ENCODE peak calls at places on chromosomes 13 and 19, in ten cellular contexts. G is left ventricle myocardium inferior, D is heart right ventricle, W is esophagus muscularis mucosa, F is pancreas, X is right lobe of liver, A is neural progenitor cell, N is uterus, K is GM23338, S is fibroblast of lung. Z is an unnamed sample. For H3K27me3, the result is how much of the 10 kb centered on the place peaks cover.

GRCh38 chr13:75178436-75178835 is 303.5 kb downstream of the TBC1D4 start:
- DNase-seq in K (no peak), X (no peak), S (no peak), G (no peak), A (no peak), F (no peak), N (no peak), W (no peak), D (no peak), Z (no peak)

GRCh38 chr19:13163609-13164364 is 13.6 kb downstream of the IER2 start:
- DNase-seq in K (peak), A (peak), W (peak), F (peak), G (peak), X (peak), N (peak), S (peak), D (peak), Z (peak)

GRCh38 chr19:15556634-15557181 is 48.4 kb downstream of the CYP4F22 start:
- DNase-seq in N (no peak), W (no peak), D (no peak), K (no peak), F (no peak), G (no peak), X (no peak), S (no peak), A (no peak), Z (no peak)

GRCh38 chr13:49304763-49305695 is 57.3 kb downstream of the CDADC1 start:
- DNase-seq in A (no peak), X (no peak), W (no peak), K (no peak), D (no peak), N (no peak), S (no peak), G (no peak), F (no peak), Z (no peak)

GRCh38 chr13:99217461-99218101 is 16.9 kb downstream of the UBAC2 start:
- DNase-seq in K (no peak), W (peak), D (no peak), F (no peak), G (no peak), N (no peak), S (no peak), A (no peak), X (no peak), Z (no peak)

GRCh38 chr13:99353836-99354235 is 46.6 kb upstream of the GPR183 start:
- DNase-seq in S (peak), F (no peak), W (peak), X (no peak), N (no peak), K (no peak), G (no peak), A (no peak), D (no peak), Z (no peak)

GRCh38 chr19:46963093-46963734 is 56.4 kb upstream of the NPAS1 start:
- DNase-seq in K (no peak), D (no peak), A (no peak), G (no peak), X (no peak), W (no peak), F (no peak), N (no peak), S (peak), Z (no peak)

GRCh38 chr13:91351980-91352379 is 4.5 kb downstream of the MIR17HG start:
- DNase-seq in K (no peak), S (no peak), F (no peak), X (no peak), N (no peak), A (peak), W (no peak), D (no peak), G (no peak), Z (no peak)

GRCh38 chr19:2551172-2551863 is 75.4 kb downstream of the GADD45B start:
- DNase-seq in D (no peak), G (no peak), K (no peak), F (no peak), N (no peak), X (no peak), W (no peak), S (no peak), A (no peak), Z (no peak)

GRCh38 chr13:40247845-40248244 is 418.6 kb downstream of the FOXO1 start:
- DNase-seq in F (no peak), A (no peak), S (peak), K (no peak), X (no peak), G (no peak), D (no peak), N (no peak), W (no peak), Z (no peak)

GRCh38 chr19:47471733-47472457 is at the start of gene SLC8A2:
- DNase-seq in K (peak), F (peak), S (peak), A (peak), W (no peak), D (peak), N (peak), X (no peak), G (peak), Z (no peak)

GRCh38 chr13:33787051-33787591 is 30.8 kb upstream of the RFC3 start:
- DNase-seq in W (no peak), S (no peak), G (no peak), A (no peak), N (no peak), F (no peak), K (no peak), X (no peak), D (no peak), Z (no peak)

GRCh38 chr19:54955356-54955755 is 8.0 kb upstream of the NLRP7 start:
- DNase-seq in F (no peak), X (no peak), G (no peak), N (no peak), A (no peak), W (no peak), S (peak), D (no peak), K (no peak), Z (no peak)

GRCh38 chr13:42041017-42041683 is 7.3 kb upstream of the DGKH start:
- DNase-seq in F (no peak), N (peak), A (peak), K (peak), X (peak), D (peak), S (peak), G (peak), W (no peak), Z (peak)

GRCh38 chr19:19657397-19657783 is 6.1 kb downstream of the ATP13A1 start:
- DNase-seq in F (no peak), N (no peak), D (no peak), S (peak), K (no peak), W (no peak), A (no peak), G (no peak), X (no peak), Z (no peak)

GRCh38 chr13:111929036-111929616 is 137.8 kb upstream of the SOX1 start:
- DNase-seq in G (no peak), S (no peak), K (no peak), F (no peak), D (no peak), A (no peak), N (no peak), X (no peak), W (no peak), Z (no peak)

GRCh38 chr19:5968431-5969373 is 9.2 kb downstream of the RANBP3 start:
- DNase-seq in A (no peak), F (peak), D (no peak), G (no peak), K (peak), X (no peak), S (peak), N (no peak), W (no peak), Z (peak)

GRCh38 chr13:111179908-111180756 is 65.0 kb downstream of the ARHGEF7 start:
- DNase-seq in N (no peak), G (no peak), D (no peak), F (no peak), W (no peak), A (no peak), K (no peak), S (peak), X (no peak), Z (no peak)

GRCh38 chr13:41040584-41041334 is 20.6 kb upstream of the WBP4 start:
- DNase-seq in D (no peak), X (no peak), F (no peak), A (no peak), W (no peak), K (no peak), N (no peak), G (no peak), S (peak), Z (no peak)

GRCh38 chr19:369876-370275 is 25.3 kb upstream of the MIER2 start:
- DNase-seq in K (no peak), D (no peak), G (no peak), S (no peak), W (no peak), X (no peak), F (no peak), N (no peak), A (no peak), Z (no peak)

GRCh38 chr19:56947206-56947605 is 106.7 kb upstream of the PEG3 start:
- DNase-seq in A (no peak), S (no peak), G (no peak), K (no peak), W (no peak), F (no peak), X (no peak), N (no peak), D (no peak), Z (no peak)

GRCh38 chr19:37998801-37999308 is 91.8 kb downstream of the SIPA1L3 start:
- DNase-seq in S (no peak), F (no peak), D (no peak), N (no peak), W (no peak), G (no peak), A (no peak), K (no peak), X (no peak), Z (no peak)

GRCh38 chr19:54390942-54391577 is 24.2 kb upstream of the TTYH1 start:
- DNase-seq in W (no peak), G (no peak), N (no peak), A (peak), F (peak), S (peak), X (no peak), D (peak), K (peak), Z (no peak)

GRCh38 chr19:51338563-51339312 is 3.2 kb downstream of the VSIG10L start:
- DNase-seq in G (peak), N (peak), F (peak), D (peak), K (peak), W (peak), S (peak), X (peak), A (peak), Z (peak)

GRCh38 chr13:45373116-45373606 is 32.2 kb upstream of the TPT1 start:
- DNase-seq in X (no peak), F (no peak), G (no peak), A (no peak), D (no peak), N (no peak), S (no peak), W (no peak), K (no peak), Z (no peak)

GRCh38 chr19:28504139-28504538 is 708.8 kb downstream of the UQCRFS1 start:
- DNase-seq in W (no peak), K (no peak), S (peak), X (no peak), F (no peak), G (no peak), D (no peak), N (no peak), A (no peak), Z (no peak)

GRCh38 chr19:36526581-36526980 is 1.5 kb downstream of the ZNF260 start:
- DNase-seq in N (no peak), F (no peak), G (no peak), A (no peak), W (no peak), K (no peak), D (no peak), X (no peak), S (peak), Z (no peak)

GRCh38 chr19:21568816-21569496 is 63.6 kb downstream of the ZNF429 start:
- DNase-seq in X (peak), G (peak), A (no peak), N (peak), S (peak), K (peak), W (peak), D (peak), F (peak), Z (peak)

DNA sequence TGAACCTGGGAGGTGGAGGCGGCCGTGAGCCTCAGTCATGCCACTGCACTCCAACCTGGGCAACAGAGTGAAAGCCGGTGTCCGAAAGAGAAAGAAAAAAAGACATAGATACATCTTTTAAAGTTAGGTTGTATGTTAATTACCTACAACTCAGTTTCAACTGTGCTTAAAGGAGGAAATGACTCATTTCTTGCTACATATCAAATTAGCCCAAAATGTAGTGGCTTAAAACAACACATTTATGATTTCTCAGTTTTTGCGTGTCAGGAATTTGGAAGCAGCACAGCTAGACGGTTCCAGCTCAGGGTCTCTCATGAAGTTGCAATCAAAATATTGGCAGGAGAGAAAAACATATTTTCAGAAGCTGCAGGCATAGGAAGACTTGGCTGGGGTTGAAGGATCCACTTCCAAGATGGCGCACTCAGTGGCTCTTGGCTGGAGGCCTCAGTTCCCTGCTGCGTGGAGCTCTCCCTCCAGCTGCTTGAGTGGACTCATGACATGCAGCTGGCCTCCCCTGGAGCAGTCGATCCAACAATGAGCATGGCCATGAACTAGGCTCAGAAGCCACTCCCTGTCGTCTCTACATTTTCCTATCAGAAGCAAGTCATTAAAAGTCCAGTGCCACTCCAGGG is 7.1 kb downstream of the LDLR start:
- DNase-seq in K (no peak), G (peak), D (peak), A (no peak), N (peak), S (peak), W (no peak), X (no peak), F (no peak), Z (no peak)
- H3K27me3 ChIP-seq in K (under half), G (under half), D (under half), A (under half), N (under half), S (under half), W (under half), X (under half), F (under half), Z (under half)

GRCh38 chr13:97953376-97953970 is at the start of gene IPO5:
- DNase-seq in F (no peak), N (no peak), D (no peak), G (no peak), S (peak), W (peak), X (no peak), A (no peak), K (no peak), Z (no peak)
- H3K4me3 ChIP-seq in F (no peak), N (no peak), D (no peak), G (no peak), S (no peak), W (no peak), X (no peak), A (no peak), K (no peak), Z (no peak)

GRCh38 chr13:25490236-25490635 is 118.5 kb downstream of the ATP8A2 start:
- DNase-seq in K (no peak), W (no peak), S (no peak), A (no peak), X (no peak), G (no peak), N (no peak), F (no peak), D (no peak), Z (no peak)

GRCh38 chr13:25493930-25494707 is 122.3 kb downstream of the ATP8A2 start:
- DNase-seq in X (no peak), N (no peak), A (peak), K (peak), W (peak), G (no peak), D (no peak), S (no peak), F (no peak), Z (no peak)

GRCh38 chr13:25489238-25489637 is 117.5 kb downstream of the ATP8A2 start:
- DNase-seq in A (peak), K (peak), N (no peak), F (no peak), D (no peak), G (no peak), S (peak), W (peak), X (no peak), Z (no peak)

DNA sequence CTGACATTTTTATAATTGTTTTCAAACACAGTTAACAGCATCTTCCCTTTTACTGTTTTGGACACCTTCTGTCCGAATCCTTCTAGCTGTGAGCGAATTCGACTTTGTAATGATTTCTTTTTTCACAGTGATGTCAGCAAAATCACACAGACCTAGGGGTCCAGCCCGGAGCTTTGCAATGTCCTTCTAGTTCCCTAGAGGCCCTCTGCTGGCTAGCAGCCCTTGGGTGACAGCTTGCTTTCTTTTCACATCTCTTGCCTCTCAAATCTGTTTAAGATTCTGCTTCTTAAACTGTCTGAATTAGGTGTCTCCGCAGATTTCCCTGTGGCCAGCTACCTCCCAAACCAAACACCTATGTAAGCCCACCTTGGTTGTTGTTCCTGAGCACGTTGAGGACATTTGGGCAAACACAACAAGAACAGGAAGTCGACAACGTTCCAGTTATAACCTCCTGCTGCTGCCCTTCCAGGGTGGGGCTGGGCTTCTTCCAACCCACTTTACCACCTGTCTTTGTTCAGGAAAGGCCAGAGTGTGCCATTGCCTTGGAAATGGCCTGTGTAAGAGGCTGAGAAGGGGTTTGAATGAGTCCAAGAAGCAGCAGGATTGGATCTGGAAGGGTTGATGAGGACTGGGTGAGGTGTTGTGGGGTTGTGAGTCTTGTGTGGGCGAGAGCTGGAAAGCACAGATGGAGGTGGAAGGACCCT is 123.1 kb downstream of the ATP8A2 start:
- DNase-seq in X (no peak), K (no peak), S (no peak), D (no peak), F (no peak), W (peak), A (no peak), G (no peak), N (no peak), Z (no peak)
- TF ChIP-seq CTCF in X (no peak), K (no peak), S (no peak), D (no peak), F (no peak), W (no peak), A (no peak), G (no peak), N (no peak), Z (no peak)

GRCh38 chr19:1451916-1452801 is 2.2 kb downstream of the APC2 start:
- DNase-seq in S (no peak), G (no peak), F (no peak), K (peak), D (no peak), X (no peak), A (peak), W (no peak), N (no peak), Z (no peak)

GRCh38 chr19:1453525-1454371 is 3.8 kb downstream of the APC2 start:
- DNase-seq in W (no peak), G (no peak), A (peak), K (peak), S (peak), X (no peak), N (peak), F (no peak), D (no peak), Z (no peak)

GRCh38 chr19:1455002-1455335 is 5.0 kb downstream of the APC2 start:
- DNase-seq in G (no peak), A (no peak), S (no peak), K (no peak), W (no peak), D (no peak), N (no peak), X (no peak), F (no peak), Z (no peak)

GRCh38 chr19:1450735-1451669 is 1.1 kb downstream of the APC2 start:
- DNase-seq in X (no peak), N (no peak), W (no peak), K (no peak), S (no peak), D (no peak), A (no peak), G (no peak), F (no peak), Z (no peak)

GRCh38 chr19:1452802-1453524 is 3.0 kb downstream of the APC2 start:
- DNase-seq in W (no peak), S (no peak), K (peak), X (no peak), D (no peak), F (no peak), A (no peak), G (no peak), N (no peak), Z (no peak)
- H3K27me3 ChIP-seq in W (half or more), S (half or more), K (under half), X (under half), D (half or more), F (under half), A (half or more), G (half or more), N (half or more), Z (half or more)

GRCh38 chr19:39507715-39508364 is 7.1 kb upstream of the SELENOV start:
- DNase-seq in D (no peak), F (no peak), W (no peak), S (no peak), X (no peak), N (no peak), G (no peak), K (no peak), A (peak), Z (no peak)
- H3K4me3 ChIP-seq in D (peak), F (peak), W (peak), S (peak), X (no peak), N (no peak), G (peak), K (peak), A (peak), Z (peak)